ENCODE peak calls at places on chromosomes 6 and 20, in five cellular contexts. T, E, N, D and J are unnamed samples.

GRCh38 chr20:60483371-60483770 is 525.1 kb downstream of the CDH26 start:
- DNase-seq in T (no peak), E (no peak), N (no peak), D (no peak), J (no peak)

GRCh38 chr6:44386364-44386928 is 1.1 kb upstream of the CDC5L start:
- DNase-seq in T (peak; percentile 72), E (peak; percentile 87), N (no peak), D (no peak), J (no peak)

GRCh38 chr6:23533954-23534725 is 591.9 kb upstream of the NRSN1 start:
- DNase-seq in T (no peak), E (no peak), N (no peak), D (no peak), J (no peak)

GRCh38 chr6:87848616-87849015 is 146.6 kb upstream of the AKIRIN2 start:
- DNase-seq in T (no peak), E (no peak), N (no peak), D (no peak), J (no peak)

GRCh38 chr20:40860487-40860902 is 168.1 kb upstream of the TOP1 start:
- DNase-seq in T (no peak), E (no peak), N (no peak), D (no peak), J (no peak)

GRCh38 chr20:9397928-9398327 is 116.5 kb upstream of the LAMP5 start:
- DNase-seq in T (peak; percentile 50), E (no peak), N (no peak), D (peak; percentile 57), J (no peak)

GRCh38 chr6:149510793-149511512 is 26.1 kb upstream of the ZC3H12D start:
- DNase-seq in T (no peak), E (no peak), N (no peak), D (no peak), J (no peak)

GRCh38 chr6:29793036-29793356 is 34.6 kb upstream of the HLA-G start:
- DNase-seq in T (no peak), E (no peak), N (no peak), D (no peak), J (no peak)

GRCh38 chr6:37005061-37005810 is at the start of gene FGD2:
- DNase-seq in T (peak; percentile 50), E (no peak), N (no peak), D (no peak), J (no peak)

GRCh38 chr20:58575776-58576589 is 60.8 kb upstream of the APCDD1L start:
- DNase-seq in T (peak; percentile 21), E (peak; percentile 36), N (no peak), D (no peak), J (no peak)

GRCh38 chr20:60036346-60037119 is 78.3 kb downstream of the CDH26 start:
- DNase-seq in T (no peak), E (no peak), N (no peak), D (no peak), J (no peak)

GRCh38 chr6:42239333-42239732 is 21.7 kb upstream of the MRPS10 start:
- DNase-seq in T (no peak), E (no peak), N (no peak), D (no peak), J (no peak)

GRCh38 chr20:2387580-2387979 is 6.9 kb downstream of the TGM6 start:
- DNase-seq in T (no peak), E (no peak), N (no peak), D (no peak), J (no peak)

GRCh38 chr20:53402233-53403005 is 191.2 kb downstream of the ZNF217 start:
- DNase-seq in T (no peak), E (no peak), N (no peak), D (no peak), J (no peak)

GRCh38 chr20:62584671-62585512 is 57.4 kb upstream of the SLCO4A1 start:
- DNase-seq in T (no peak), E (no peak), N (no peak), D (no peak), J (no peak)

GRCh38 chr6:106608080-106608668 is 21.1 kb downstream of the RTN4IP1 start:
- DNase-seq in T (no peak), E (no peak), N (peak; percentile 40), D (peak; percentile 72), J (no peak)

GRCh38 chr6:129317931-129318820 is 391.8 kb downstream of the ARHGAP18 start:
- DNase-seq in T (no peak), E (no peak), N (no peak), D (no peak), J (no peak)

GRCh38 chr20:35225319-35226125 is 968 bp upstream of the MMP24 start:
- DNase-seq in T (no peak), E (no peak), N (no peak), D (no peak), J (no peak)

GRCh38 chr6:127891731-127892326 is 9.0 kb downstream of the THEMIS start:
- DNase-seq in T (no peak), E (no peak), N (no peak), D (no peak), J (no peak)

GRCh38 chr6:127902933-127903332 is 2.1 kb upstream of the THEMIS start:
- DNase-seq in T (no peak), E (no peak), N (no peak), D (no peak), J (no peak)

GRCh38 chr6:127893541-127893940 is 7.3 kb downstream of the THEMIS start:
- DNase-seq in T (no peak), E (no peak), N (no peak), D (no peak), J (no peak)

GRCh38 chr6:127900935-127901334 is at the start of gene THEMIS:
- DNase-seq in T (no peak), E (no peak), N (no peak), D (peak; percentile 70), J (no peak)

DNA sequence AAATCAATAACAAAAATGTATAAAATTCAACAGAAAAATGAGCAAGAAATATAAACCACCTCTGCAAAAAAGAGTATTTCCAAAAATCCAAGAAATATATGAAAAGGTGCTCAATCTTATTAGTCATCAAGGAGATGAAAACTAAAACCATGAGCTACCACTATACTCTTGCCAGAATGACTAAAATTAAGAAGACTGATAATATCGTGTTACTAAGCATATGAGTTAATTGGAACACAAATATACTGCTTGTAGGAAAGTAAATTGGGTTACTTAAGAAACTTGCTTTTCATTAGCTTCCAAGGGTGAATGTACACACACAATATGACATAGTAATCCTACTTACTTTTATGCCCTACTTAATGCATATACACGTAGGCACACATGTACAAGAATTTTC is 3.4 kb downstream of the THEMIS start:
- DNase-seq in T (no peak), E (no peak), N (no peak), D (no peak), J (no peak)
- H3K9me3 ChIP-seq in T (no peaks in the 10 kb centered on the region), E (no peaks in the 10 kb centered on the region), N (no peaks in the 10 kb centered on the region), D (no peaks in the 10 kb centered on the region), J (no peaks in the 10 kb centered on the region)

GRCh38 chr6:163998496-163998895 is 584.0 kb downstream of the QKI start:
- DNase-seq in T (no peak), E (no peak), N (no peak), D (no peak), J (no peak)
- H3K9me3 ChIP-seq in T (no peaks in the 10 kb centered on the region), E (no peaks in the 10 kb centered on the region), N (no peaks in the 10 kb centered on the region), D (no peaks in the 10 kb centered on the region), J (no peaks in the 10 kb centered on the region)

DNA sequence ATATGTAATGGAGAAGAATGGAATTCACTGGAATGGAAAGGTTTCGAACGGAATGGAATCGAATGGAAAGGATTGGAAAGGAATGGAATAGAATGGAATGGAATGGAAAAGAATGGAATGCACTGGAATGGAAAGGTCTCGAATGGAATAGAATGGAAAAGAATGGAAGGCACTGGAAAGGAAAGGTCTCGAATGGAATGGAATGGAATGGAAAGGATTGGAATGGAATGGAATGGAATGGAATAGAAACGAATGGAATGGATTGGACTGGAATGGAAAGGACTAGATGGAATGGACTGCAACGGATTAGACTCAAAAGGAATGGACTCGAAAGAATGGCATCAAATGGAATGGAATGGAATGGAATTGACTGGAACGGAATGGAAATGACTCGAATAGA is 20.5 kb upstream of the DEFB115 start:
- DNase-seq in T (no peak), E (no peak), N (no peak), D (no peak), J (no peak)
- H3K9me3 ChIP-seq in T (peaks cover 3% of the 10 kb centered on the region), E (peaks cover 38% of the 10 kb centered on the region), N (peaks cover 2% of the 10 kb centered on the region), D (no peaks in the 10 kb centered on the region), J (peaks cover 23% of the 10 kb centered on the region)

DNA sequence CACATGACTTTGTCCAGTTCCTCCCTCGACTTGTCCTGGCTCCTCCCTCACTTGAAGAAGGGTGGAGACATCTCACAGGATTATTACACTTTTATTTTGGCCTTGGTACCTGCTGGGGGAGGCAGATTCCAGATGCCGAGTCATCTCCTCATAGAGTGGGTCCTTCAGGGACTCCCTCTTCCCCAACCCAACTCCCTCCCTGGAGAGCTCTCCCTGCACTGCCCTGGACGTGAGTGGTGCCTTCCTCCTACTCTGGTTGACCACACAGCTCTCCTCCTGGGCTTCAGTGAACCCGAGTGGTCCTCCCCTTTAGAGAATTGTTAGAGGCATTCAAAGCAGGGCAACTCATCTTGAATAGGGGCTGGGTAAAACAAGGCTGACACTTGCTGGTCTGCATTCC is 40.9 kb upstream of the MC3R start:
- DNase-seq in T (no peak), E (no peak), N (no peak), D (no peak), J (no peak)
- H3K9me3 ChIP-seq in T (no peaks in the 10 kb centered on the region), E (no peaks in the 10 kb centered on the region), N (no peaks in the 10 kb centered on the region), D (no peaks in the 10 kb centered on the region), J (no peaks in the 10 kb centered on the region)

GRCh38 chr6:89708316-89708715 is 69.8 kb upstream of the LYRM2 start:
- DNase-seq in T (no peak), E (no peak), N (no peak), D (no peak), J (no peak)
- H3K9me3 ChIP-seq in T (no peaks in the 10 kb centered on the region), E (no peaks in the 10 kb centered on the region), N (no peaks in the 10 kb centered on the region), D (no peaks in the 10 kb centered on the region), J (no peaks in the 10 kb centered on the region)

GRCh38 chr6:142822383-142822782 is 122.6 kb downstream of the HIVEP2 start:
- DNase-seq in T (no peak), E (no peak), N (no peak), D (no peak), J (no peak)

GRCh38 chr6:142822882-142823578 is 121.9 kb downstream of the HIVEP2 start:
- DNase-seq in T (no peak), E (no peak), N (no peak), D (no peak), J (no peak)

GRCh38 chr6:142821860-142822259 is 123.1 kb downstream of the HIVEP2 start:
- DNase-seq in T (no peak), E (no peak), N (no peak), D (no peak), J (no peak)

GRCh38 chr6:142824491-142824890 is 120.5 kb downstream of the HIVEP2 start:
- DNase-seq in T (no peak), E (no peak), N (no peak), D (no peak), J (no peak)

GRCh38 chr6:142823579-142823902 is 121.4 kb downstream of the HIVEP2 start:
- DNase-seq in T (no peak), E (no peak), N (no peak), D (no peak), J (no peak)
- H3K9me3 ChIP-seq in T (no peaks in the 10 kb centered on the region), E (no peaks in the 10 kb centered on the region), N (peaks cover 4% of the 10 kb centered on the region), D (no peaks in the 10 kb centered on the region), J (no peaks in the 10 kb centered on the region)

DNA sequence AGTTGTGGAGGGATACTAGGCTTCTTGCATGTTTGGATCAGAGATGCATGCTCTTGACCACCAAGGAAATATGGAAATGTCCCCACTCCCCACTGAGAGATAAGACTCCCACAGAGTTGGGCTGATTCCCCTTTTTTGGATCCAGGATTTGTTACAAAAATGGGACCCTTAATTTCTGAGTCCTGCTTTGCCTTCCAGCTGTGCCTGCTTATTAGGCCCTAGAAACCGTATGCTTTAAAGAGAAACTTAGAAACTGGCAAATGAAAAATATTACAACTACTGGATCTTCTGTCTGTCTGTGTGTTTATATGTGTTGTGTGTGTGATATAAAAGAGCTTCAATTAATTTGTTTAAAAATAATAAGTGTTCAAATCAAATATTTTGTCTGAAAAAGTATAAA is 817.6 kb upstream of the CITED2 start:
- DNase-seq in T (no peak), E (no peak), N (no peak), D (no peak), J (no peak)
- H3K9me3 ChIP-seq in T (peaks cover 3% of the 10 kb centered on the region), E (peaks cover 3% of the 10 kb centered on the region), N (no peaks in the 10 kb centered on the region), D (no peaks in the 10 kb centered on the region), J (peaks cover 6% of the 10 kb centered on the region)